ENCODE peak calls at places on chromosomes 5 and 9, in six cellular contexts. U, O, P, Q, H and A are unnamed samples.

GRCh38 chr5:151740336-151740942 is 18.0 kb downstream of the ATOX1 start:
- DNase-seq in P (no peak), H (no peak), Q (peak; percentile 97), U (peak; percentile 36), O (peak; percentile 73), A (peak; percentile 59)

GRCh38 chr9:82764270-82764669 is 298.7 kb downstream of the RASEF start:
- DNase-seq in Q (no peak), O (no peak), U (no peak), H (no peak), P (no peak), A (no peak)

GRCh38 chr5:105563842-105564241 is 2001.3 kb upstream of the NUDT12 start:
- DNase-seq in O (no peak), U (no peak), Q (no peak), H (no peak), P (no peak), A (no peak)

GRCh38 chr5:74371621-74372020 is 268.9 kb downstream of the ENC1 start:
- DNase-seq in O (no peak), U (no peak), H (no peak), P (no peak), Q (no peak), A (no peak)

GRCh38 chr5:173396311-173396993 is 68.2 kb upstream of the STC2 start:
- DNase-seq in H (no peak), P (no peak), O (peak; percentile 50), Q (no peak), U (no peak), A (no peak)

GRCh38 chr5:135025730-135026644 is 8.0 kb downstream of the PITX1 start:
- DNase-seq in H (peak; percentile 44), P (peak; percentile 25), Q (no peak), U (no peak), O (peak; percentile 33), A (no peak)

GRCh38 chr5:33734541-33734940 is 157.2 kb downstream of the ADAMTS12 start:
- DNase-seq in O (no peak), Q (peak; percentile 33), H (no peak), P (no peak), U (no peak), A (no peak)

GRCh38 chr5:1800470-1801060 is 642 bp upstream of the NDUFS6 start:
- DNase-seq in O (no peak), Q (peak; percentile 20), H (no peak), P (no peak), U (peak; percentile 54), A (peak; percentile 17)

GRCh38 chr9:137074657-137075274 is 2.6 kb upstream of the UAP1L1 start:
- DNase-seq in O (no peak), H (no peak), U (no peak), Q (no peak), P (no peak), A (no peak)

GRCh38 chr9:92177591-92177990 is 62.4 kb upstream of the SPTLC1 start:
- DNase-seq in Q (no peak), P (no peak), H (no peak), O (no peak), U (no peak), A (no peak)

GRCh38 chr5:2206244-2207108 is 323.8 kb upstream of the IRX4 start:
- DNase-seq in Q (no peak), H (no peak), O (no peak), P (no peak), U (no peak), A (no peak)

GRCh38 chr5:65356274-65356673 is 125.4 kb downstream of the ADAMTS6 start:
- DNase-seq in H (no peak), O (no peak), U (no peak), Q (no peak), P (no peak), A (no peak)

GRCh38 chr5:173741729-173742431 is 125.4 kb upstream of the BOD1 start:
- DNase-seq in O (no peak), H (no peak), U (no peak), Q (no peak), P (no peak), A (no peak)

GRCh38 chr9:129497837-129498450 is 123.0 kb downstream of the C9orf50 start:
- DNase-seq in O (peak; percentile 54), Q (no peak), H (peak; percentile 68), U (no peak), P (no peak), A (no peak)
- H3K4me3 ChIP-seq in O (peak overlapping the region; percentile 81), Q (peak overlapping the region; percentile 53), H (peak overlapping the region; percentile 59), U (no peak overlapping the region), P (peak overlapping the region; percentile 84), A (peak overlapping the region; percentile 71)

GRCh38 chr5:6763191-6763590 is 50.0 kb downstream of the TENT4A start:
- DNase-seq in O (peak; percentile 26), U (no peak), H (no peak), Q (no peak), P (no peak), A (no peak)

GRCh38 chr5:6768590-6769230 is 55.5 kb downstream of the TENT4A start:
- DNase-seq in Q (no peak), O (peak; percentile 28), P (no peak), U (no peak), H (no peak), A (no peak)

GRCh38 chr5:6765612-6766525 is 52.6 kb downstream of the TENT4A start:
- DNase-seq in H (peak; percentile 89), P (peak; percentile 83), O (peak; percentile 83), Q (peak; percentile 73), U (peak; percentile 27), A (peak; percentile 81)

GRCh38 chr5:6767481-6768063 is 54.3 kb downstream of the TENT4A start:
- DNase-seq in P (no peak), Q (no peak), H (no peak), O (peak; percentile 28), U (no peak), A (peak; percentile 83)

GRCh38 chr5:6766558-6767191 is 53.4 kb downstream of the TENT4A start:
- DNase-seq in H (peak; percentile 95), O (peak; percentile 95), Q (peak; percentile 55), U (peak; percentile 8), P (peak; percentile 94), A (peak; percentile 89)
- H3K4me3 ChIP-seq in H (peak overlapping the region; percentile 9), O (peak overlapping the region; percentile 16), Q (no peak overlapping the region), U (no peak overlapping the region), P (peak overlapping the region; percentile 12), A (no peak overlapping the region)

GRCh38 chr9:33388110-33388994 is 14.0 kb downstream of the AQP7 start:
- DNase-seq in U (no peak), P (peak; percentile 39), H (peak; percentile 68), Q (no peak), O (no peak), A (no peak)

DNA sequence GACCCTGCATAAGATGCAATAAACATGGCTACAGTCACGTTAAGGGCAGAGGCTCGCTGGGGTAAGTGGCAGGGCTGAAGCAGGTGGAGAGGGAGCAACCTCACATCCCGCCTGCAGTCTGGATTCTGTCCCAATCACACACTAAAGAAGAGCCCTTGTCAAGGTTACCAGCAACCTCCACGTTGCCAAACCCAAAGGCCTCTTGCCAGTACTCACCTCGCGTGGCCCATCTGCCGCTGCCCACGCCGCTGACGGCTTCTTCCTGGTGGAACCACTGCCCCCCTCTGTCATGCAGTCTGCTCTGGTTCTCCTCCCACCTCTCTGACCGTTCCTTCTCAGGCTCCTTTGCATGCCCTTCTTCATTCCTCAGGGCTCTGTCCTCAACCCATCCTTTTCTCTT is 8.8 kb downstream of the AQP7 start:
- DNase-seq in U (no peak), Q (no peak), P (peak; percentile 68), O (peak; percentile 61), H (peak; percentile 50), A (no peak)
- H3K4me3 ChIP-seq in U (no peak overlapping the region), Q (no peak overlapping the region), P (no peak overlapping the region), O (no peak overlapping the region), H (no peak overlapping the region), A (no peak overlapping the region)

GRCh38 chr5:138952962-138953361 is 77.8 kb upstream of the LRRTM2 start:
- DNase-seq in H (no peak), U (no peak), O (no peak), Q (no peak), P (no peak), A (no peak)

GRCh38 chr5:138954257-138955012 is 79.3 kb upstream of the LRRTM2 start:
- DNase-seq in P (no peak), H (no peak), Q (no peak), U (no peak), O (no peak), A (no peak)

GRCh38 chr5:138951986-138952735 is 77.0 kb upstream of the LRRTM2 start:
- DNase-seq in P (no peak), Q (no peak), O (no peak), H (no peak), U (no peak), A (no peak)

GRCh38 chr5:138955013-138955660 is 80.0 kb upstream of the LRRTM2 start:
- DNase-seq in U (no peak), O (peak; percentile 73), P (no peak), Q (no peak), H (no peak), A (no peak)

DNA sequence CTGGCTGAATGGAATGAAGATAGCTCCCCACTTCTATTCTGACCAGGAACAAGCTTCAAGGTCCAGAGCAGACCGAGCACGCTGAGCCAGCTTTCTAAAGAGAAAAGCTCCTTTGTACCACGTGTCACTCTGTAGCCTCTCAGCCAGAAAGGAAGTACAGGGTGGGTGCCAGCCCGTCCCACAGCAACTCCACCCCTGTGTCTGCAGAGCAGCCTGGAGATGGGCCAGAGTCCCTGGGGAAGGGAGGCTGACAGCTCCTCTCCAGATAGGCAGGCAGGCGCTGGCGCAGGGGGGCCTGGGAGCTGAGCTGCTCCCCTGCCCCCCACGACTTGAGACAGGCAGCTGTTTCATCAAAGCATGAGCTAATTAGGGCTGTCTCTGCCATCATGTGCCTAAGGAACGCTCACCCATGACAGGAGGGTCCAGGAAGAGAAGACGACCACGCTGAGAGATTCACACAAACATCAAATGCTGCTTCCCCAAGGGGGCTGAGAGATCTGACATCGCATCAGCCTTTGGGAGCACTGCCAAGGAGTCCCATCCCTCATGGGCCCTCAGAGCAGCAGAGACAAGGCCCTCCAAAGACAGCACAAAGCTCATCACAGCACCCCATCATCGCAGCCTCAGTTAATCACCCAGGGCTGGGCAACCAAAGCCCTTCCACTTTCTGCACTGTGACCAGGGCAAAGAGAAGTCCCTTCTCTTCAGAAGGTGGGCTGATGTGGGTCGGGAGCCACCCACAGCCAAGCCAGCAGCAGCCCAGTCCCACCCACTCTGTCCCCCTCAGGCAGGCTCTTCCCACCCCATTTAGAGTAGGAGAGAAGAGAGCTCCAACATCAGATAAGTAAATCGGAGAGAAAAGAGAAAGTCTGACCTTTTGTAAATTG is 78.5 kb upstream of the LRRTM2 start:
- DNase-seq in U (no peak), H (peak; percentile 88), Q (peak; percentile 57), O (peak; percentile 92), P (peak; percentile 86), A (peak; percentile 48)
- H3K4me3 ChIP-seq in U (no peak overlapping the region), H (no peak overlapping the region), Q (no peak overlapping the region), O (peak overlapping the region; percentile 24), P (no peak overlapping the region), A (no peak overlapping the region)

DNA sequence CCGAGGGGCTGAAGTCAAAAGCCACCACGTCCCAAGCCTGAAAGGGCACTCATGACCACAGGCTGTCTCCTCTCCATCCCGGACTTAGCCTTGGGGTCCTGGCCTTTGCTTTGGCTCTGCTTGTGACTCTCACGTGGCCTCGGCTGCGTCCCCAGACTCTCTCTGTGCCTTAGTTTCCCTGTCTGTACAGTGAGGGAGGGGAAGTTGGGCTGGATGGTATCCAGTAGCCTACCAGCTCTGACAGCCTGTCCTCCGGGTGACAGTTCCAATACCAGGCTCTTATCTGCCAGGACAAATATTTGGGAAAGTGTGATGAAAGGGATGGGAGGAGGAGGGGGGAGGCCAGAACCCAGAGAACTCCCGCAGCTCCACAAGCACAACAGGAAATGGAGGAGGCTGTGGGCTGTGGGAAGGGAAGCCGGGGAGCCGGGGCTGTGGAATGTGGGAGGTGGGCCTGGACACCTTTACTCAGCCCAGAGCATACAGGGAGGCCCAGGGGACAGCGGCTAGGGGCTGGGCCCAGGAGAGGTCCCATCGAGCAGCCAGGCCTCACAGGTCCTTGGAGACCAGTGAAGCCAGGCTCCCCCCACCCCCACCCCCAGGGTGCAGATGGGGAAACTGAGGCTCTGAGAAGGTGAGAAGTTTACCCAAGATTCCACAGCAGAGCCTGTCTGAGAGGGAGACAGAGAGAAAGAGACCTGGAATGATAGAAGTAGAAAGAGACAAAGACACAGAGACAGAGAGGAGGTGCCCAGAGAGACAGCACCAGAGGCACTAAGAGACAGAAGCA is 18.3 kb downstream of the PDGFRB start:
- DNase-seq in P (no peak), U (no peak), O (no peak), Q (peak; percentile 75), H (no peak), A (no peak)
- H3K4me3 ChIP-seq in P (no peak overlapping the region), U (no peak overlapping the region), O (no peak overlapping the region), Q (no peak overlapping the region), H (no peak overlapping the region), A (no peak overlapping the region)